ENCODE peak calls at places on chromosomes 5 and 9, in nine cellular contexts. One of them, this sample, is unnamed.
A peak's percentile ranks its signal among the peaks of the same experiment; 100 is the strongest.

GRCh38 chr9:91736311-91736710 is 213.7 kb downstream of the ROR2 start:
- DNase-seq in pancreas: no peak
- DNase-seq in NCI-H460: no peak
- DNase-seq in iris pigment epithelial cell: no peak
- DNase-seq in stimulated activated CD8-positive, alpha-beta memory T cell treated with anti-CD3 and anti-CD28 coated beads, Interleukin-12 subunit alpha, Interleukin-12 subunit beta, amount 100 ng/mL, for 1 hour: no peak
- DNase-seq in GM10248: no peak
- DNase-seq in Caki2: no peak
- DNase-seq in head of caudate nucleus: no peak
- DNase-seq in Ammon's horn: no peak
- DNase-seq in this sample: no peak

GRCh38 chr5:154370730-154371334 is 75.0 kb upstream of the SAP30L start:
- DNase-seq in pancreas: no peak
- DNase-seq in NCI-H460: no peak
- DNase-seq in iris pigment epithelial cell: no peak
- DNase-seq in stimulated activated CD8-positive, alpha-beta memory T cell treated with anti-CD3 and anti-CD28 coated beads, Interleukin-12 subunit alpha, Interleukin-12 subunit beta, amount 100 ng/mL, for 1 hour: no peak
- DNase-seq in GM10248: no peak
- DNase-seq in Caki2: no peak
- DNase-seq in head of caudate nucleus: no peak
- DNase-seq in Ammon's horn: peak; percentile 33
- DNase-seq in this sample: no peak

GRCh38 chr5:1415059-1415425 is 30.2 kb downstream of the SLC6A3 start:
- DNase-seq in pancreas: peak; percentile 37
- DNase-seq in NCI-H460: no peak
- DNase-seq in iris pigment epithelial cell: no peak
- DNase-seq in stimulated activated CD8-positive, alpha-beta memory T cell treated with anti-CD3 and anti-CD28 coated beads, Interleukin-12 subunit alpha, Interleukin-12 subunit beta, amount 100 ng/mL, for 1 hour: no peak
- DNase-seq in GM10248: no peak
- DNase-seq in Caki2: no peak
- DNase-seq in head of caudate nucleus: no peak
- DNase-seq in Ammon's horn: no peak
- DNase-seq in this sample: peak; percentile 34

GRCh38 chr5:109852371-109853160 is 162.8 kb downstream of the MAN2A1 start:
- DNase-seq in pancreas: no peak
- DNase-seq in NCI-H460: no peak
- DNase-seq in iris pigment epithelial cell: peak; percentile 77
- DNase-seq in stimulated activated CD8-positive, alpha-beta memory T cell treated with anti-CD3 and anti-CD28 coated beads, Interleukin-12 subunit alpha, Interleukin-12 subunit beta, amount 100 ng/mL, for 1 hour: no peak
- DNase-seq in GM10248: no peak
- DNase-seq in Caki2: no peak
- DNase-seq in head of caudate nucleus: no peak
- DNase-seq in Ammon's horn: no peak
- DNase-seq in this sample: no peak

GRCh38 chr5:65248896-65249295 is 232.8 kb downstream of the ADAMTS6 start:
- DNase-seq in pancreas: no peak
- DNase-seq in NCI-H460: no peak
- DNase-seq in iris pigment epithelial cell: no peak
- DNase-seq in stimulated activated CD8-positive, alpha-beta memory T cell treated with anti-CD3 and anti-CD28 coated beads, Interleukin-12 subunit alpha, Interleukin-12 subunit beta, amount 100 ng/mL, for 1 hour: no peak
- DNase-seq in GM10248: no peak
- DNase-seq in Caki2: no peak
- DNase-seq in head of caudate nucleus: no peak
- DNase-seq in Ammon's horn: no peak
- DNase-seq in this sample: no peak

GRCh38 chr5:36691993-36692392 is 85.6 kb downstream of the SLC1A3 start:
- DNase-seq in pancreas: no peak
- DNase-seq in NCI-H460: no peak
- DNase-seq in iris pigment epithelial cell: no peak
- DNase-seq in stimulated activated CD8-positive, alpha-beta memory T cell treated with anti-CD3 and anti-CD28 coated beads, Interleukin-12 subunit alpha, Interleukin-12 subunit beta, amount 100 ng/mL, for 1 hour: no peak
- DNase-seq in GM10248: no peak
- DNase-seq in Caki2: no peak
- DNase-seq in head of caudate nucleus: no peak
- DNase-seq in Ammon's horn: no peak
- DNase-seq in this sample: no peak

GRCh38 chr9:22457448-22457847 is 10.8 kb downstream of the DMRTA1 start:
- DNase-seq in pancreas: no peak
- DNase-seq in NCI-H460: no peak
- DNase-seq in iris pigment epithelial cell: no peak
- DNase-seq in stimulated activated CD8-positive, alpha-beta memory T cell treated with anti-CD3 and anti-CD28 coated beads, Interleukin-12 subunit alpha, Interleukin-12 subunit beta, amount 100 ng/mL, for 1 hour: no peak
- DNase-seq in GM10248: no peak
- DNase-seq in Caki2: no peak
- DNase-seq in head of caudate nucleus: no peak
- DNase-seq in Ammon's horn: no peak
- DNase-seq in this sample: no peak

GRCh38 chr9:74277532-74277931 is 219.6 kb upstream of the RORB start:
- DNase-seq in pancreas: no peak
- DNase-seq in NCI-H460: no peak
- DNase-seq in iris pigment epithelial cell: no peak
- DNase-seq in stimulated activated CD8-positive, alpha-beta memory T cell treated with anti-CD3 and anti-CD28 coated beads, Interleukin-12 subunit alpha, Interleukin-12 subunit beta, amount 100 ng/mL, for 1 hour: peak; percentile 3
- DNase-seq in GM10248: peak; percentile 46
- DNase-seq in Caki2: no peak
- DNase-seq in head of caudate nucleus: no peak
- DNase-seq in Ammon's horn: no peak
- DNase-seq in this sample: no peak

GRCh38 chr5:142521706-142522105 is 164.2 kb downstream of the FGF1 start:
- DNase-seq in pancreas: no peak
- DNase-seq in NCI-H460: no peak
- DNase-seq in iris pigment epithelial cell: no peak
- DNase-seq in stimulated activated CD8-positive, alpha-beta memory T cell treated with anti-CD3 and anti-CD28 coated beads, Interleukin-12 subunit alpha, Interleukin-12 subunit beta, amount 100 ng/mL, for 1 hour: no peak
- DNase-seq in GM10248: no peak
- DNase-seq in Caki2: no peak
- DNase-seq in head of caudate nucleus: no peak
- DNase-seq in Ammon's horn: no peak
- DNase-seq in this sample: no peak

GRCh38 chr5:77022511-77023417 is 7.4 kb upstream of the AGGF1 start:
- DNase-seq in pancreas: no peak
- DNase-seq in NCI-H460: no peak
- DNase-seq in iris pigment epithelial cell: no peak
- DNase-seq in stimulated activated CD8-positive, alpha-beta memory T cell treated with anti-CD3 and anti-CD28 coated beads, Interleukin-12 subunit alpha, Interleukin-12 subunit beta, amount 100 ng/mL, for 1 hour: no peak
- DNase-seq in GM10248: no peak
- DNase-seq in Caki2: no peak
- DNase-seq in head of caudate nucleus: no peak
- DNase-seq in Ammon's horn: no peak
- DNase-seq in this sample: no peak

GRCh38 chr5:77400645-77401044 is 91.5 kb downstream of the WDR41 start:
- DNase-seq in pancreas: no peak
- DNase-seq in NCI-H460: no peak
- DNase-seq in iris pigment epithelial cell: peak; percentile 24
- DNase-seq in stimulated activated CD8-positive, alpha-beta memory T cell treated with anti-CD3 and anti-CD28 coated beads, Interleukin-12 subunit alpha, Interleukin-12 subunit beta, amount 100 ng/mL, for 1 hour: no peak
- DNase-seq in GM10248: no peak
- DNase-seq in Caki2: no peak
- DNase-seq in head of caudate nucleus: no peak
- DNase-seq in Ammon's horn: no peak
- DNase-seq in this sample: no peak

GRCh38 chr5:137148128-137148527 is 351.0 kb downstream of the SPOCK1 start:
- DNase-seq in pancreas: no peak
- DNase-seq in NCI-H460: no peak
- DNase-seq in iris pigment epithelial cell: no peak
- DNase-seq in stimulated activated CD8-positive, alpha-beta memory T cell treated with anti-CD3 and anti-CD28 coated beads, Interleukin-12 subunit alpha, Interleukin-12 subunit beta, amount 100 ng/mL, for 1 hour: no peak
- DNase-seq in GM10248: no peak
- DNase-seq in Caki2: no peak
- DNase-seq in head of caudate nucleus: no peak
- DNase-seq in Ammon's horn: no peak
- DNase-seq in this sample: no peak